ENCODE peak calls at places on chromosomes 1 and 21, in seven cellular contexts. One of them, this sample, is unnamed.

GRCh38 chr1:84997667-84998600 is 1.0 kb upstream of the MCOLN2 start:
- DNase-seq in HL-60: no peak
- DNase-seq in coronary artery: no peak
- DNase-seq in CD4-positive, alpha-beta T cell: no peak
- DNase-seq in tibial nerve: no peak
- DNase-seq in dorsolateral prefrontal cortex: no peak
- DNase-seq in psoas muscle: no peak
- DNase-seq in this sample: no peak

GRCh38 chr21:34734696-34735095 is 65.9 kb downstream of the CLIC6 start:
- DNase-seq in psoas muscle: peak; percentile 60
- DNase-seq in tibial nerve: no peak
- DNase-seq in HL-60: no peak
- DNase-seq in CD4-positive, alpha-beta T cell: no peak
- DNase-seq in coronary artery: no peak
- DNase-seq in dorsolateral prefrontal cortex: no peak
- DNase-seq in this sample: no peak

GRCh38 chr1:153546796-153547559 is 1.4 kb upstream of the S100A4 start:
- DNase-seq in HL-60: no peak
- DNase-seq in coronary artery: no peak
- DNase-seq in psoas muscle: no peak
- DNase-seq in dorsolateral prefrontal cortex: no peak
- DNase-seq in CD4-positive, alpha-beta T cell: no peak
- DNase-seq in tibial nerve: no peak
- DNase-seq in this sample: no peak

GRCh38 chr1:193060938-193061337 is 1.5 kb downstream of the RO60 start:
- DNase-seq in psoas muscle: no peak
- DNase-seq in tibial nerve: no peak
- DNase-seq in HL-60: peak; percentile 42
- DNase-seq in coronary artery: no peak
- DNase-seq in dorsolateral prefrontal cortex: no peak
- DNase-seq in CD4-positive, alpha-beta T cell: no peak
- DNase-seq in this sample: no peak

GRCh38 chr1:1550591-1551432 is 10.4 kb upstream of the TMEM240 start:
- DNase-seq in dorsolateral prefrontal cortex: peak; percentile 65
- DNase-seq in tibial nerve: no peak
- DNase-seq in psoas muscle: no peak
- DNase-seq in CD4-positive, alpha-beta T cell: no peak
- DNase-seq in coronary artery: no peak
- DNase-seq in HL-60: no peak
- DNase-seq in this sample: no peak

GRCh38 chr21:25934771-25935224 is 200.0 kb downstream of the GABPA start:
- DNase-seq in dorsolateral prefrontal cortex: no peak
- DNase-seq in tibial nerve: peak; percentile 71
- DNase-seq in CD4-positive, alpha-beta T cell: no peak
- DNase-seq in coronary artery: peak; percentile 82
- DNase-seq in HL-60: peak; percentile 64
- DNase-seq in psoas muscle: peak; percentile 73
- DNase-seq in this sample: no peak

GRCh38 chr1:227778401-227778947 is 37.0 kb upstream of the PRSS38 start:
- DNase-seq in CD4-positive, alpha-beta T cell: no peak
- DNase-seq in coronary artery: peak; percentile 54
- DNase-seq in psoas muscle: peak; percentile 21
- DNase-seq in dorsolateral prefrontal cortex: no peak
- DNase-seq in tibial nerve: no peak
- DNase-seq in HL-60: no peak
- DNase-seq in this sample: no peak

GRCh38 chr21:37367301-37367757 is 756 bp downstream of the DYRK1A start:
- DNase-seq in tibial nerve: no peak
- DNase-seq in dorsolateral prefrontal cortex: no peak
- DNase-seq in coronary artery: no peak
- DNase-seq in CD4-positive, alpha-beta T cell: no peak
- DNase-seq in HL-60: no peak
- DNase-seq in psoas muscle: no peak
- DNase-seq in this sample: no peak

GRCh38 chr1:35808376-35809155 is 750 bp downstream of the AGO4 start:
- DNase-seq in tibial nerve: no peak
- DNase-seq in CD4-positive, alpha-beta T cell: no peak
- DNase-seq in psoas muscle: peak; percentile 36
- DNase-seq in dorsolateral prefrontal cortex: peak; percentile 55
- DNase-seq in coronary artery: peak; percentile 79
- DNase-seq in HL-60: peak; percentile 45
- DNase-seq in this sample: no peak

GRCh38 chr1:197388801-197389200 is 120.7 kb downstream of the CRB1 start:
- DNase-seq in tibial nerve: no peak
- DNase-seq in CD4-positive, alpha-beta T cell: no peak
- DNase-seq in HL-60: no peak
- DNase-seq in coronary artery: no peak
- DNase-seq in dorsolateral prefrontal cortex: no peak
- DNase-seq in psoas muscle: no peak
- DNase-seq in this sample: no peak

GRCh38 chr1:5944848-5945167 is 47.4 kb downstream of the NPHP4 start:
- DNase-seq in dorsolateral prefrontal cortex: no peak
- DNase-seq in HL-60: no peak
- DNase-seq in tibial nerve: no peak
- DNase-seq in CD4-positive, alpha-beta T cell: no peak
- DNase-seq in psoas muscle: no peak
- DNase-seq in coronary artery: no peak
- DNase-seq in this sample: no peak

GRCh38 chr1:188949701-188950100 is 1528.0 kb downstream of the BRINP3 start:
- DNase-seq in tibial nerve: no peak
- DNase-seq in CD4-positive, alpha-beta T cell: no peak
- DNase-seq in coronary artery: no peak
- DNase-seq in HL-60: no peak
- DNase-seq in psoas muscle: no peak
- DNase-seq in dorsolateral prefrontal cortex: no peak
- DNase-seq in this sample: no peak

GRCh38 chr1:147225193-147225730 is at the start of gene FMO5:
- DNase-seq in coronary artery: peak; percentile 83
- DNase-seq in dorsolateral prefrontal cortex: peak; percentile 55
- DNase-seq in HL-60: peak; percentile 69
- DNase-seq in tibial nerve: peak; percentile 70
- DNase-seq in psoas muscle: peak; percentile 65
- DNase-seq in CD4-positive, alpha-beta T cell: peak; percentile 31
- DNase-seq in this sample: no peak

GRCh38 chr1:9410737-9411297 is 118.1 kb downstream of the SPSB1 start:
- DNase-seq in tibial nerve: peak; percentile 18
- DNase-seq in coronary artery: no peak
- DNase-seq in HL-60: peak; percentile 89
- DNase-seq in psoas muscle: no peak
- DNase-seq in dorsolateral prefrontal cortex: no peak
- DNase-seq in CD4-positive, alpha-beta T cell: no peak
- DNase-seq in this sample: no peak

GRCh38 chr1:7606096-7606495 is 165.0 kb upstream of the VAMP3 start:
- DNase-seq in psoas muscle: no peak
- DNase-seq in coronary artery: no peak
- DNase-seq in dorsolateral prefrontal cortex: peak; percentile 13
- DNase-seq in HL-60: no peak
- DNase-seq in tibial nerve: no peak
- DNase-seq in CD4-positive, alpha-beta T cell: no peak
- DNase-seq in this sample: no peak

GRCh38 chr21:35222541-35222941 is 173.4 kb upstream of the RUNX1 start:
- DNase-seq in coronary artery: no peak
- DNase-seq in psoas muscle: no peak
- DNase-seq in dorsolateral prefrontal cortex: no peak
- DNase-seq in tibial nerve: no peak
- DNase-seq in HL-60: peak; percentile 13
- DNase-seq in CD4-positive, alpha-beta T cell: no peak
- DNase-seq in this sample: no peak

GRCh38 chr1:224565186-224565585 is 50.9 kb upstream of the CNIH3 start:
- DNase-seq in CD4-positive, alpha-beta T cell: no peak
- DNase-seq in dorsolateral prefrontal cortex: peak; percentile 67
- DNase-seq in psoas muscle: peak; percentile 52
- DNase-seq in tibial nerve: no peak
- DNase-seq in coronary artery: no peak
- DNase-seq in HL-60: peak; percentile 87
- DNase-seq in this sample: no peak

GRCh38 chr1:223137402-223138100 is 5.5 kb downstream of the TLR5 start:
- DNase-seq in tibial nerve: peak; percentile 86
- DNase-seq in dorsolateral prefrontal cortex: no peak
- DNase-seq in HL-60: peak; percentile 37
- DNase-seq in coronary artery: no peak
- DNase-seq in CD4-positive, alpha-beta T cell: no peak
- DNase-seq in psoas muscle: no peak
- DNase-seq in this sample: no peak

GRCh38 chr1:243440406-243440805 is 184.6 kb downstream of the SDCCAG8 start:
- DNase-seq in dorsolateral prefrontal cortex: no peak
- DNase-seq in CD4-positive, alpha-beta T cell: no peak
- DNase-seq in coronary artery: no peak
- DNase-seq in HL-60: no peak
- DNase-seq in tibial nerve: no peak
- DNase-seq in psoas muscle: no peak
- DNase-seq in this sample: no peak

GRCh38 chr1:60762176-60762575 is 320.2 kb upstream of the NFIA start:
- DNase-seq in psoas muscle: no peak
- DNase-seq in coronary artery: no peak
- DNase-seq in HL-60: no peak
- DNase-seq in CD4-positive, alpha-beta T cell: no peak
- DNase-seq in tibial nerve: no peak
- DNase-seq in dorsolateral prefrontal cortex: no peak
- DNase-seq in this sample: no peak

GRCh38 chr1:182556279-182556678 is 32.8 kb downstream of the RNASEL start:
- DNase-seq in dorsolateral prefrontal cortex: no peak
- DNase-seq in CD4-positive, alpha-beta T cell: no peak
- DNase-seq in HL-60: no peak
- DNase-seq in coronary artery: no peak
- DNase-seq in psoas muscle: no peak
- DNase-seq in tibial nerve: no peak
- DNase-seq in this sample: no peak

GRCh38 chr1:16236091-16236494 is 890 bp downstream of the CPLANE2 start:
- DNase-seq in HL-60: peak; percentile 67
- DNase-seq in psoas muscle: no peak
- DNase-seq in tibial nerve: no peak
- DNase-seq in CD4-positive, alpha-beta T cell: no peak
- DNase-seq in dorsolateral prefrontal cortex: no peak
- DNase-seq in coronary artery: no peak
- DNase-seq in this sample: no peak

GRCh38 chr1:1967879-1968278 is 35.7 kb downstream of the CFAP74 start:
- DNase-seq in tibial nerve: no peak
- DNase-seq in psoas muscle: no peak
- DNase-seq in HL-60: no peak
- DNase-seq in CD4-positive, alpha-beta T cell: no peak
- DNase-seq in coronary artery: no peak
- DNase-seq in dorsolateral prefrontal cortex: no peak
- DNase-seq in this sample: no peak

GRCh38 chr21:38688068-38688467 is 117.7 kb upstream of the ETS2 start:
- DNase-seq in dorsolateral prefrontal cortex: no peak
- DNase-seq in CD4-positive, alpha-beta T cell: no peak
- DNase-seq in coronary artery: no peak
- DNase-seq in tibial nerve: no peak
- DNase-seq in HL-60: no peak
- DNase-seq in psoas muscle: no peak
- DNase-seq in this sample: no peak

GRCh38 chr1:41232305-41232704 is 9.8 kb downstream of the SCMH1 start:
- DNase-seq in dorsolateral prefrontal cortex: no peak
- DNase-seq in HL-60: no peak
- DNase-seq in psoas muscle: no peak
- DNase-seq in tibial nerve: no peak
- DNase-seq in coronary artery: no peak
- DNase-seq in CD4-positive, alpha-beta T cell: no peak
- DNase-seq in this sample: no peak

GRCh38 chr1:11188381-11188780 is 774 bp upstream of the ANGPTL7 start:
- DNase-seq in coronary artery: no peak
- DNase-seq in HL-60: no peak
- DNase-seq in CD4-positive, alpha-beta T cell: no peak
- DNase-seq in tibial nerve: no peak
- DNase-seq in dorsolateral prefrontal cortex: no peak
- DNase-seq in psoas muscle: no peak
- DNase-seq in this sample: no peak

GRCh38 chr1:119249283-119249682 is 108.8 kb upstream of the WARS2 start:
- DNase-seq in coronary artery: no peak
- DNase-seq in CD4-positive, alpha-beta T cell: no peak
- DNase-seq in HL-60: no peak
- DNase-seq in psoas muscle: no peak
- DNase-seq in tibial nerve: no peak
- DNase-seq in dorsolateral prefrontal cortex: no peak
- DNase-seq in this sample: no peak
- H3K27ac ChIP-seq in coronary artery: no peak overlapping the region
- H3K27ac ChIP-seq in CD4-positive, alpha-beta T cell: no peak overlapping the region
- H3K27ac ChIP-seq in HL-60: no peak overlapping the region
- H3K27ac ChIP-seq in psoas muscle: no peak overlapping the region
- H3K27ac ChIP-seq in tibial nerve: no peak overlapping the region
- H3K27ac ChIP-seq in dorsolateral prefrontal cortex: no peak overlapping the region
- H3K27ac ChIP-seq in this sample: no peak overlapping the region

DNA sequence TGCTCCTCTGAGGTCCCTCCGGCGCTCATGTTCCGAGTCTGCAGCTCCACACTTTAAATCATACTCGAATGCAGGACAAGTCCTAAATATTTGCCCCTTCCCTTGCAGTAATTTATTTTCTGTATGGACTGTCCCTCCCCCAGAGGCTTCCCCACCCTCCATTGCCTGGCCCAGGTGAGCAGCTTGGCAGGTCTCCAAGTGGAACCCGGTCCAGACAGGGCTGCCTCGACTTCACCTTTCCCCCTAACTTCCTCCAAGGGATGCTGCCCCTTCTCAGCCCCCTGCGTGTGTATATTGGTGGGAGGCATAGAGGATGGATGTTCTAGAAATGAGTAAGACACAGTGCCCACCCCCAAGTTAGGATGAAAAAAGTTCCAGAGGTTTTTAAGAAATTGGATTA is 5.4 kb upstream of the OPTC start:
- DNase-seq in dorsolateral prefrontal cortex: no peak
- DNase-seq in tibial nerve: no peak
- DNase-seq in CD4-positive, alpha-beta T cell: no peak
- DNase-seq in HL-60: no peak
- DNase-seq in coronary artery: no peak
- DNase-seq in psoas muscle: no peak
- DNase-seq in this sample: no peak
- H3K27ac ChIP-seq in dorsolateral prefrontal cortex: no peak overlapping the region
- H3K27ac ChIP-seq in tibial nerve: peak overlapping the region; percentile 90
- H3K27ac ChIP-seq in CD4-positive, alpha-beta T cell: no peak overlapping the region
- H3K27ac ChIP-seq in HL-60: no peak overlapping the region
- H3K27ac ChIP-seq in coronary artery: no peak overlapping the region
- H3K27ac ChIP-seq in psoas muscle: no peak overlapping the region
- H3K27ac ChIP-seq in this sample: no peak overlapping the region

DNA sequence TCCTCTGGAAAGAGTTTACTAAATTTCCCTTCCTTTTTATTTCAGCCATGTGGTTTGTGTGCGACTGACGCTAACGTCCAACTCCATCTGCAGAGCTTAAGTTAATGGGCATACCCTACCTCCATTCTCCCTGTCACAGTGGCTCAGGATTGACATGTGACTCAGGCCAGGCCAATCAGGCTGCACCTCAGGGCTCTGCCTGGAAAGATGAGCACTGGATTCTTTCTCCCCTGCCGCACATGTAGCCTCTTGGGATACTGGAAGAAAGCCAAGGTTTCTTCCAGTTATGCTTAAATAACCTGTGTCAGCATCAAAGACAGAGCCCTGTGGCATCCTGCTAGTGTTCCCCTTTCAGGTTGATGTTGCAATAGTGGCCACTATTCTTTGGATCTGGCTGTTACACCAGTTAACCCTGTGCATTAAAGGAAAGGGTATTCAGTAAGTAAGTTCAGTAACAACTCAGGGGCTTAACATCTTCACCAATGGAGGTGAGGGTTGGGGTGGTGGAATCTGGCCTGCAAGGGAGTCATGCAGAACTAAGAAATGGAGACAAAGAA is 55.1 kb upstream of the SYT6 start:
- DNase-seq in coronary artery: no peak
- DNase-seq in dorsolateral prefrontal cortex: no peak
- DNase-seq in psoas muscle: no peak
- DNase-seq in HL-60: peak; percentile 8
- DNase-seq in CD4-positive, alpha-beta T cell: no peak
- DNase-seq in tibial nerve: no peak
- DNase-seq in this sample: no peak
- H3K27ac ChIP-seq in coronary artery: no peak overlapping the region
- H3K27ac ChIP-seq in dorsolateral prefrontal cortex: no peak overlapping the region
- H3K27ac ChIP-seq in psoas muscle: no peak overlapping the region
- H3K27ac ChIP-seq in HL-60: no peak overlapping the region
- H3K27ac ChIP-seq in CD4-positive, alpha-beta T cell: no peak overlapping the region
- H3K27ac ChIP-seq in tibial nerve: no peak overlapping the region
- H3K27ac ChIP-seq in this sample: no peak overlapping the region

GRCh38 chr1:233293556-233294446 is 1.7 kb downstream of the PCNX2 start:
- DNase-seq in CD4-positive, alpha-beta T cell: no peak
- DNase-seq in HL-60: no peak
- DNase-seq in psoas muscle: no peak
- DNase-seq in coronary artery: no peak
- DNase-seq in dorsolateral prefrontal cortex: no peak
- DNase-seq in tibial nerve: no peak
- DNase-seq in this sample: no peak
- H3K27ac ChIP-seq in CD4-positive, alpha-beta T cell: no peak overlapping the region
- H3K27ac ChIP-seq in HL-60: no peak overlapping the region
- H3K27ac ChIP-seq in psoas muscle: no peak overlapping the region
- H3K27ac ChIP-seq in coronary artery: no peak overlapping the region
- H3K27ac ChIP-seq in dorsolateral prefrontal cortex: no peak overlapping the region
- H3K27ac ChIP-seq in tibial nerve: no peak overlapping the region
- H3K27ac ChIP-seq in this sample: no peak overlapping the region

This sample was measured in esophagus squamous epithelium.